ENCODE peak calls at places on chromosomes 16 and 17, in seven cellular contexts. K is pancreas; Y is transverse colon; D is DMS53; G is amygdala; Z is NT2/D1; W is stimulated activated CD8-positive, alpha-beta memory T cell treated with anti-CD3 and anti-CD28 coated beads, Interleukin-7, amount 100 ng/mL, for 24 hours. M is an unnamed sample.

GRCh38 chr17:6233856-6234255 is 163.7 kb downstream of the WSCD1 start:
- DNase-seq in K (no peak), Y (no peak), D (no peak), G (no peak), Z (no peak), W (no peak), M (no peak)

GRCh38 chr16:52773026-52773425 is 226.1 kb upstream of the TOX3 start:
- DNase-seq in K (no peak), Y (no peak), D (peak; percentile 57), G (no peak), Z (no peak), W (no peak), M (no peak)

GRCh38 chr16:75250089-75250808 is 1.2 kb downstream of the BCAR1 start:
- DNase-seq in K (peak; percentile 88), Y (peak; percentile 81), D (peak; percentile 40), G (no peak), Z (no peak), W (no peak), M (no peak)

GRCh38 chr16:85639529-85640253 is 26.6 kb downstream of the GSE1 start:
- DNase-seq in K (peak; percentile 87), Y (no peak), D (peak; percentile 25), G (peak; percentile 73), Z (no peak), W (no peak), M (no peak)

GRCh38 chr17:5065227-5065744 is 13.0 kb upstream of the ZFP3 start:
- DNase-seq in K (no peak), Y (no peak), D (no peak), G (no peak), Z (no peak), W (no peak), M (no peak)

GRCh38 chr17:50465635-50466034 is 3.0 kb downstream of the CHAD start:
- DNase-seq in K (peak; percentile 8), Y (no peak), D (no peak), G (no peak), Z (no peak), W (no peak), M (no peak)

GRCh38 chr17:9432867-9433495 is 142.6 kb downstream of the STX8 start:
- DNase-seq in K (no peak), Y (no peak), D (no peak), G (no peak), Z (no peak), W (no peak), M (no peak)

GRCh38 chr17:64998436-64999190 is 57.9 kb downstream of the GNA13 start:
- DNase-seq in K (no peak), Y (no peak), D (no peak), G (no peak), Z (no peak), W (no peak), M (no peak)

M was measured in HL-60.